ENCODE peak calls at places on chromosomes 12 and 14, in eight cellular contexts. One of them, this sample, is unnamed.

GRCh38 chr14:51095854-51096823 is 1.2 kb upstream of the TRIM9 start:
- DNase-seq in IMR-90: peak
- DNase-seq in spleen: no peak
- DNase-seq in right lobe of liver: no peak
- DNase-seq in esophagus squamous epithelium: no peak
- DNase-seq in type B pancreatic cell: no peak
- DNase-seq in fibroblast of pulmonary artery: peak
- DNase-seq in HFF-Myc: no peak
- DNase-seq in this sample: peak

GRCh38 chr14:34053666-34054065 is 102.8 kb upstream of the EGLN3 start:
- DNase-seq in IMR-90: no peak
- DNase-seq in spleen: no peak
- DNase-seq in right lobe of liver: no peak
- DNase-seq in esophagus squamous epithelium: no peak
- DNase-seq in type B pancreatic cell: peak
- DNase-seq in fibroblast of pulmonary artery: peak
- DNase-seq in HFF-Myc: peak
- DNase-seq in this sample: no peak

GRCh38 chr14:93108105-93108504 is 7.6 kb downstream of the ITPK1 start:
- DNase-seq in IMR-90: no peak
- DNase-seq in spleen: no peak
- DNase-seq in right lobe of liver: no peak
- DNase-seq in esophagus squamous epithelium: no peak
- DNase-seq in type B pancreatic cell: no peak
- DNase-seq in fibroblast of pulmonary artery: no peak
- DNase-seq in HFF-Myc: no peak
- DNase-seq in this sample: no peak

GRCh38 chr12:10235761-10236631 is 23.3 kb downstream of the GABARAPL1 start:
- DNase-seq in IMR-90: peak
- DNase-seq in spleen: no peak
- DNase-seq in right lobe of liver: no peak
- DNase-seq in esophagus squamous epithelium: no peak
- DNase-seq in type B pancreatic cell: no peak
- DNase-seq in fibroblast of pulmonary artery: peak
- DNase-seq in HFF-Myc: no peak
- DNase-seq in this sample: peak

GRCh38 chr12:109385339-109386078 is 37.8 kb downstream of the MYO1H start:
- DNase-seq in IMR-90: peak
- DNase-seq in spleen: no peak
- DNase-seq in right lobe of liver: no peak
- DNase-seq in esophagus squamous epithelium: no peak
- DNase-seq in type B pancreatic cell: no peak
- DNase-seq in fibroblast of pulmonary artery: peak
- DNase-seq in HFF-Myc: peak
- DNase-seq in this sample: no peak

GRCh38 chr12:74317078-74317581 is 220.5 kb upstream of the ATXN7L3B start:
- DNase-seq in IMR-90: no peak
- DNase-seq in spleen: no peak
- DNase-seq in right lobe of liver: no peak
- DNase-seq in esophagus squamous epithelium: no peak
- DNase-seq in type B pancreatic cell: no peak
- DNase-seq in fibroblast of pulmonary artery: peak
- DNase-seq in HFF-Myc: no peak
- DNase-seq in this sample: no peak

GRCh38 chr12:55619352-55620138 is 17.1 kb upstream of the OR10P1 start:
- DNase-seq in IMR-90: peak
- DNase-seq in spleen: no peak
- DNase-seq in right lobe of liver: no peak
- DNase-seq in esophagus squamous epithelium: no peak
- DNase-seq in type B pancreatic cell: no peak
- DNase-seq in fibroblast of pulmonary artery: peak
- DNase-seq in HFF-Myc: peak
- DNase-seq in this sample: peak

GRCh38 chr12:132397152-132397933 is 68.0 kb upstream of the GALNT9 start:
- DNase-seq in IMR-90: no peak
- DNase-seq in spleen: peak
- DNase-seq in right lobe of liver: no peak
- DNase-seq in esophagus squamous epithelium: no peak
- DNase-seq in type B pancreatic cell: no peak
- DNase-seq in fibroblast of pulmonary artery: no peak
- DNase-seq in HFF-Myc: no peak
- DNase-seq in this sample: no peak

GRCh38 chr14:46259536-46259935 is 392.0 kb downstream of the RPL10L start:
- DNase-seq in IMR-90: no peak
- DNase-seq in spleen: no peak
- DNase-seq in right lobe of liver: no peak
- DNase-seq in esophagus squamous epithelium: no peak
- DNase-seq in type B pancreatic cell: no peak
- DNase-seq in fibroblast of pulmonary artery: no peak
- DNase-seq in HFF-Myc: no peak
- DNase-seq in this sample: no peak

GRCh38 chr14:89185919-89186849 is 230.8 kb downstream of the FOXN3 start:
- DNase-seq in IMR-90: peak
- DNase-seq in spleen: no peak
- DNase-seq in right lobe of liver: no peak
- DNase-seq in esophagus squamous epithelium: no peak
- DNase-seq in type B pancreatic cell: no peak
- DNase-seq in fibroblast of pulmonary artery: peak
- DNase-seq in HFF-Myc: peak
- DNase-seq in this sample: no peak

GRCh38 chr14:49381778-49382177 is 204.4 kb downstream of the RPS29 start:
- DNase-seq in IMR-90: no peak
- DNase-seq in spleen: no peak
- DNase-seq in right lobe of liver: no peak
- DNase-seq in esophagus squamous epithelium: no peak
- DNase-seq in type B pancreatic cell: no peak
- DNase-seq in fibroblast of pulmonary artery: no peak
- DNase-seq in HFF-Myc: no peak
- DNase-seq in this sample: no peak

GRCh38 chr12:31815096-31815495 is 86.3 kb upstream of the AMN1 start:
- DNase-seq in IMR-90: no peak
- DNase-seq in spleen: no peak
- DNase-seq in right lobe of liver: no peak
- DNase-seq in esophagus squamous epithelium: no peak
- DNase-seq in type B pancreatic cell: no peak
- DNase-seq in fibroblast of pulmonary artery: no peak
- DNase-seq in HFF-Myc: no peak
- DNase-seq in this sample: no peak

GRCh38 chr12:31817120-31817519 is 88.3 kb upstream of the AMN1 start:
- DNase-seq in IMR-90: no peak
- DNase-seq in spleen: no peak
- DNase-seq in right lobe of liver: no peak
- DNase-seq in esophagus squamous epithelium: no peak
- DNase-seq in type B pancreatic cell: no peak
- DNase-seq in fibroblast of pulmonary artery: no peak
- DNase-seq in HFF-Myc: no peak
- DNase-seq in this sample: no peak

GRCh38 chr12:31818623-31819268 is 89.9 kb upstream of the AMN1 start:
- DNase-seq in IMR-90: no peak
- DNase-seq in spleen: no peak
- DNase-seq in right lobe of liver: no peak
- DNase-seq in esophagus squamous epithelium: no peak
- DNase-seq in type B pancreatic cell: no peak
- DNase-seq in fibroblast of pulmonary artery: no peak
- DNase-seq in HFF-Myc: no peak
- DNase-seq in this sample: no peak

GRCh38 chr12:31807773-31808097 is 78.9 kb upstream of the AMN1 start:
- DNase-seq in IMR-90: no peak
- DNase-seq in spleen: no peak
- DNase-seq in right lobe of liver: no peak
- DNase-seq in esophagus squamous epithelium: no peak
- DNase-seq in type B pancreatic cell: no peak
- DNase-seq in fibroblast of pulmonary artery: no peak
- DNase-seq in HFF-Myc: no peak
- DNase-seq in this sample: no peak

DNA sequence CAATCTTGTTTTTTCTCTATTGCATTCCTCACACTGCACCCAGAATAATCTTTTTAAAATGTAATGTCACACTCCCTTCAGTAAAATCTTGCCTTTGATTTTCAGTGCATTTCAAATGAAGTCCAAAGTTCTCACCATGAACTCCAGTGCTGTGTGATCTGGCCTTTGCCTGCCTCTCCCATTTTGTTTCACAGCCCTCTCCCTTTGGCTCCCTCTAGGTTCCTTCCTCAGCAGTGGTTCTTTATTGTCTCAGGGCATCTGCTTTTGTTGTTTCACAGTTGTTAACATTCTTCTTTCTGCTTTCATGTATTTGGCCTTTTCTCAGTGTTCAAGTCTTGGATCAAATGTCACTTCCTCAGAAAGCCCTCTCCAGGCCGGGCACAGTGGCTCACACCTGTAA is 84.5 kb upstream of the AMN1 start:
- DNase-seq in IMR-90: no peak
- DNase-seq in spleen: no peak
- DNase-seq in right lobe of liver: no peak
- DNase-seq in esophagus squamous epithelium: no peak
- DNase-seq in type B pancreatic cell: no peak
- DNase-seq in fibroblast of pulmonary artery: peak
- DNase-seq in HFF-Myc: no peak
- DNase-seq in this sample: no peak
- TF ChIP-seq CTCF in IMR-90: no peak
- TF ChIP-seq CTCF in spleen: no peak
- TF ChIP-seq CTCF in right lobe of liver: peak
- TF ChIP-seq CTCF in esophagus squamous epithelium: no peak
- TF ChIP-seq CTCF in type B pancreatic cell: no peak
- TF ChIP-seq CTCF in fibroblast of pulmonary artery: peak
- TF ChIP-seq CTCF in HFF-Myc: peak
- TF ChIP-seq CTCF in this sample: no peak

GRCh38 chr12:28192145-28192544 is 1.9 kb downstream of the CCDC91 start:
- DNase-seq in IMR-90: no peak
- DNase-seq in spleen: no peak
- DNase-seq in right lobe of liver: no peak
- DNase-seq in esophagus squamous epithelium: no peak
- DNase-seq in type B pancreatic cell: no peak
- DNase-seq in fibroblast of pulmonary artery: no peak
- DNase-seq in HFF-Myc: no peak
- DNase-seq in this sample: no peak

GRCh38 chr12:28191018-28191595 is 851 bp downstream of the CCDC91 start:
- DNase-seq in IMR-90: peak
- DNase-seq in spleen: no peak
- DNase-seq in right lobe of liver: no peak
- DNase-seq in esophagus squamous epithelium: no peak
- DNase-seq in type B pancreatic cell: no peak
- DNase-seq in fibroblast of pulmonary artery: no peak
- DNase-seq in HFF-Myc: peak
- DNase-seq in this sample: peak

GRCh38 chr12:28189774-28190320 is 409 bp upstream of the CCDC91 start:
- DNase-seq in IMR-90: no peak
- DNase-seq in spleen: no peak
- DNase-seq in right lobe of liver: no peak
- DNase-seq in esophagus squamous epithelium: no peak
- DNase-seq in type B pancreatic cell: no peak
- DNase-seq in fibroblast of pulmonary artery: no peak
- DNase-seq in HFF-Myc: no peak
- DNase-seq in this sample: peak

GRCh38 chr12:28191690-28192089 is 1.4 kb downstream of the CCDC91 start:
- DNase-seq in IMR-90: peak
- DNase-seq in spleen: no peak
- DNase-seq in right lobe of liver: no peak
- DNase-seq in esophagus squamous epithelium: no peak
- DNase-seq in type B pancreatic cell: no peak
- DNase-seq in fibroblast of pulmonary artery: peak
- DNase-seq in HFF-Myc: no peak
- DNase-seq in this sample: peak

DNA sequence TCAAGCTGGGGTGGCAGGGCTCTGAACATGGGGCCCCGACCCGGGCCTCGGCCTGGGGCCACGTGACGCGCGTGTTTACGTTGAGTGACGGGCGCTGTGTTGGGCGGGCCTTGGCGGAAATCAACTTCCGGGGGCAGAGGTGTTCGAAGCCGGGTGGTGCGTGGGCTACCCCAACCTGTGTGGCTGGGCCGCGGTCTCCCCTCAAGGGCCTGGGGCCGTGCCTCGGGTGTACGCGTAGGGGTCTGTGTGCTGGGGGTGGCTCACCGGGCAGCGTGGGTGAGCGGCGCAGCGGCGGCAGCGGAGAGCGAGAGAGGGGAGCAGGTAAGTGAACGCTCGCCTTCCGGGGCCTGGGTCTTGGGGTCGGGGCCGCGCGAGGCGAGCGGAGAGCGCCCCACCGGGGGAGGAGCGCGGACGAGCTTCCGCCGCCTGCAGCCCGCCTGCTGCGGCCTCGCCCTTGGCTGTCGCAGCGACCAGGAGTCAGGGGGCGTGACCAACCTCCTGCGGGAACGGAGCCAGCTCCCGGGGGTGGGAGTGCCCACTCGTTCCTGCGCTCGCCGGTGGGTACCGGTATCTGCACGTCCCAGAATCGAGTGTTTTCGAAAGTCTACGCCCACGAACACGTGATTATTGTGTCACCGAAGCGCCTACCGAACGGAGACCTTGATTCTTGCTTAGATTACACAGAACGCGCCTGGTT is at the start of gene CCDC91:
- DNase-seq in IMR-90: peak
- DNase-seq in spleen: peak
- DNase-seq in right lobe of liver: peak
- DNase-seq in esophagus squamous epithelium: peak
- DNase-seq in type B pancreatic cell: peak
- DNase-seq in fibroblast of pulmonary artery: peak
- DNase-seq in HFF-Myc: peak
- DNase-seq in this sample: peak
- TF ChIP-seq CTCF in IMR-90: no peak
- TF ChIP-seq CTCF in spleen: no peak
- TF ChIP-seq CTCF in right lobe of liver: no peak
- TF ChIP-seq CTCF in esophagus squamous epithelium: no peak
- TF ChIP-seq CTCF in type B pancreatic cell: peak
- TF ChIP-seq CTCF in fibroblast of pulmonary artery: no peak
- TF ChIP-seq CTCF in HFF-Myc: no peak
- TF ChIP-seq CTCF in this sample: peak

GRCh38 chr12:52395761-52396434 is 10.2 kb downstream of the KRT82 start:
- DNase-seq in IMR-90: no peak
- DNase-seq in spleen: peak
- DNase-seq in right lobe of liver: no peak
- DNase-seq in esophagus squamous epithelium: no peak
- DNase-seq in type B pancreatic cell: no peak
- DNase-seq in fibroblast of pulmonary artery: peak
- DNase-seq in HFF-Myc: no peak
- DNase-seq in this sample: peak
- TF ChIP-seq CTCF in IMR-90: no peak
- TF ChIP-seq CTCF in spleen: no peak
- TF ChIP-seq CTCF in right lobe of liver: no peak
- TF ChIP-seq CTCF in esophagus squamous epithelium: no peak
- TF ChIP-seq CTCF in type B pancreatic cell: peak
- TF ChIP-seq CTCF in fibroblast of pulmonary artery: peak
- TF ChIP-seq CTCF in HFF-Myc: peak
- TF ChIP-seq CTCF in this sample: peak

DNA sequence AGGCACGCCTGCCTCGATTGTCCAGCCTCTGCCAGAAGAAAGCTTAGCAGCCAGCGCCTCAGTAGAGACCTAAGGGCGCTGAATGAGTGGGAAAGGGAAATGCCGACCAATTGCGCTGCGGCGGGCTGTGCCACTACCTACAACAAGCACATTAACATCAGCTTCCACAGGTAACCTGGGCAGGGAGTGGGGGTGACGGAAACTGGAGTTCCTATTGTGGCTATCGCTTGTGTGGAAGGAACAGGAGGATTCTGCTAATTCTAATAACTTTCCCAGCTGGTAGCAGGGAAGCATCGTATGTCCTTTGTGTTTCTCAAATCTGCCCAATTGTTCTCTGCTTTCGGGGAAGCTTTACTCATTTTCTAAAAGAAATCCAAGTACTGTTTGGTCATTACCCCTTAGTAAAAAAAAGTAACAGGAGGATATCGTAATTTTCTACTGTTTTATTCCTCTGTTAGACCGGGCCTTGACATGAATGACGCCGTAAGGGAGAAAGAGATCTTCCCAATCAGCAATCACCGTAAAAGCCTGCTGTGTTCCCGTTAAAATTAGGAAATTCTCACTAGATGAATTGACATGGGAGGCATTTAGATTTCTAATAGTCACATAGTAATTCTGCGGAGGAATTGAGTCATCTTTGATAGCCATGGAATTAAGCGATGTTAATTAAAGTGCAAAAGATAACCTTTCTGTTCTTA is 459 bp downstream of the THAP2 start:
- DNase-seq in IMR-90: peak
- DNase-seq in spleen: no peak
- DNase-seq in right lobe of liver: no peak
- DNase-seq in esophagus squamous epithelium: peak
- DNase-seq in type B pancreatic cell: no peak
- DNase-seq in fibroblast of pulmonary artery: peak
- DNase-seq in HFF-Myc: no peak
- DNase-seq in this sample: no peak
- TF ChIP-seq CTCF in IMR-90: no peak
- TF ChIP-seq CTCF in spleen: no peak
- TF ChIP-seq CTCF in right lobe of liver: no peak
- TF ChIP-seq CTCF in esophagus squamous epithelium: no peak
- TF ChIP-seq CTCF in type B pancreatic cell: no peak
- TF ChIP-seq CTCF in fibroblast of pulmonary artery: no peak
- TF ChIP-seq CTCF in HFF-Myc: no peak
- TF ChIP-seq CTCF in this sample: no peak

This sample was measured in activated CD8-positive, alpha-beta T cell treated with anti-CD3 and anti-CD28 coated beads for 36 hours.